ENCODE peak calls at places on chromosomes 12 and 14, in ten cellular contexts. R is A549, A is AG04450, G is nephron progenitor cell, B is left lung, H is fibroblast of lung, Z is activated B cell treated with CpG ODN at 0.5 μM for 24 hours, N is neural crest cell, E is psoas muscle, O is Caco-2. C is an unnamed sample.

GRCh38 chr14:54606631-54607133 is 39.8 kb downstream of the SAMD4A start:
- DNase-seq in Z (no peak), G (no peak), O (no peak), B (no peak), R (no peak), E (peak; percentile 72), H (peak; percentile 51), N (no peak), A (no peak), C (no peak)

GRCh38 chr12:7542046-7542445 is 38.5 kb upstream of the CD163 start:
- DNase-seq in A (no peak), N (no peak), O (no peak), B (no peak), Z (no peak), E (no peak), R (no peak), G (no peak), H (no peak), C (no peak)

GRCh38 chr14:77109656-77110055 is 11.6 kb downstream of the CIPC start:
- DNase-seq in G (no peak), H (no peak), O (no peak), A (no peak), Z (no peak), R (no peak), N (no peak), E (no peak), B (no peak), C (no peak)

GRCh38 chr12:52415870-52416750 is 10.0 kb upstream of the KRT82 start:
- DNase-seq in O (no peak), A (peak; percentile 21), G (no peak), R (no peak), H (peak; percentile 93), N (no peak), B (no peak), Z (no peak), E (no peak), C (no peak)

GRCh38 chr12:131607658-131608447 is 103.0 kb upstream of the SFSWAP start:
- DNase-seq in H (no peak), Z (no peak), N (no peak), O (no peak), R (no peak), G (no peak), B (no peak), E (no peak), A (no peak), C (no peak)

GRCh38 chr12:108047130-108047550 is 81.9 kb upstream of the WSCD2 start:
- DNase-seq in N (no peak), E (no peak), B (no peak), A (no peak), Z (no peak), G (no peak), R (no peak), H (no peak), O (no peak), C (no peak)

GRCh38 chr14:73991097-73991496 is 28.0 kb downstream of the ENTPD5 start:
- DNase-seq in E (no peak), N (no peak), B (no peak), Z (no peak), R (no peak), H (no peak), G (no peak), A (no peak), O (no peak), C (no peak)

GRCh38 chr12:34397591-34398365 is 375.5 kb downstream of the ALG10 start:
- DNase-seq in E (peak; percentile 20), A (no peak), H (no peak), O (peak; percentile 29), B (peak; percentile 56), G (no peak), N (no peak), R (no peak), Z (peak; percentile 7), C (peak; percentile 57)

GRCh38 chr14:75413013-75413412 is 14.8 kb upstream of the JDP2 start:
- DNase-seq in N (no peak), G (no peak), B (no peak), Z (no peak), A (no peak), E (no peak), O (no peak), R (no peak), H (no peak), C (no peak)

GRCh38 chr14:75406102-75406501 is 21.7 kb upstream of the JDP2 start:
- DNase-seq in R (no peak), O (no peak), A (no peak), G (no peak), N (no peak), B (no peak), H (no peak), E (no peak), Z (no peak), C (peak; percentile 23)

GRCh38 chr14:75404843-75405242 is 23.0 kb upstream of the JDP2 start:
- DNase-seq in Z (no peak), N (no peak), E (no peak), H (no peak), R (no peak), O (no peak), B (no peak), A (no peak), G (no peak), C (no peak)

GRCh38 chr14:75411194-75411552 is 16.6 kb upstream of the JDP2 start:
- DNase-seq in E (no peak), G (no peak), A (no peak), O (no peak), N (no peak), R (no peak), B (no peak), Z (no peak), H (no peak), C (no peak)

DNA sequence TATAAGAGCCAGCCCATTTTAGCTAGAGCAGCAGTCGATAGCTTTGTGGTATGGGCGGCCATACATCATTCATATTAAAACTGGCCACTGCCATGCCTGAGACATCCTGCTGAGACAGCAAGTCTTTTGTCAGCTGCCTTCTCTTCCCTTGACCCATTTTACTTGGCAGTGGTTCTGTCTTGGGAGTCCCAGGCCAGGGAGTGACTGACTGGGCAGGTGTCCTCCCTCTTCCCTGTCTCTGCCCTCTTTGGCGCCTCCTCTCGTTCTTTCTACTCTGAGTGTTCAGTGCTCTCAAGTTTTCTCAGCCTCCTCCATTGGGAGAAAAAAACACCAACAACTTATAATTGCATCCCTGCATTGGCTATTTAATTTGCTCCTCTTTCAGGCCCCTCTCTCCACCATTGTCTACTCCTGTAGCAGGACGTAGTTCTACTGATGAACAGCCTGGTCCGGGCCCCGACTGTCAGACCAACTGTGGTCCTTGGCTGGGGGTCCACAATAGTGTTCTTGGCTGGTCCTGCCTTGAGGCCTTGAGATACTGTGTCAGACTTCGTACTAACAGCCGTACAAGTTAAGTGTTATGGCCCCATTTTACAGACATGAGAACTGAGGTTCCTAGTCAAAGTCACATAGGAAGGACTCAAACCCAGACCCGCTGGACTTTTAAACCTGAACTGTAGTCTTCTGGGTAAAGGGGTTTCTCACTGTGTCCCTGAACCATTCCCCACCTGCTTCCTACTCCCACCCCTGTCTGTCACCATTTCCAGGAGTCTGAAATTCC is 18.2 kb upstream of the JDP2 start:
- DNase-seq in A (no peak), O (no peak), H (no peak), N (no peak), R (no peak), Z (no peak), G (no peak), B (no peak), E (peak; percentile 86), C (peak; percentile 53)
- TF ChIP-seq CTCF in A (no peak), O (no peak), H (no peak), N (no peak), R (no peak), Z (no peak), G (no peak), B (no peak), E (peak; percentile 35), C (no peak)

DNA sequence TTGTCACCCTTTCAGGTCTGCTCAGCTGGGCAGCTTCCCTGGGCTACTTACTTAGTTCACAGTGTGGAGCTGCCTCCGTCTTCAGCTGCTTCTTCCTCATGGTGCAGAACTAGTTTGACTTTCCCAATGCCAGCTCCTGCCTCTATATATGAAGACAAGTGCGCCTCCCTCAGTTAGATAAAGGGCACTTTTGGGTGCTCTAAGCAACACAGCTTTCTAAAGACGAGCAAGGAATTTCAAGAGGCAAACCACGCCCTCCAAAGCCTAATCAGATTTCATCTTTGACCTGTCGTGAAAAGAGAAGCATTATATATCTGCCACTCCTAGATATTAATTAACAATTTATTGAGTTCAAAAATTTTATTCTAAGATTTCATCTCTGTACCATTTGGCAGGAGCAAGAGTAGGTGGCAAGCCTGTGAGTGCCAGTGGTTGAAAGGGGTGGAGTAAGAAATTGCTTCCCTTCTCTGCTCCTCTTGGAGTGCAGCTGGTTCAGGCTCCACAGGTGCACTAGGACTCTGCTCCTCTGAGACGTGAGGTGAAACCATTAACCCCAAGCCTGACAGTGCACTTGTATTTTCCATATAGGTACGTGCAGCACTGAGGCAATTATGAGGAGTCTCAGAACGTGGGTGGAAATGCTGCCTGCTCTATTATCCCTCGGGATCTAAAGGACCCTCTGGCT is 2.1 kb upstream of the SLC11A2 start:
- DNase-seq in N (peak; percentile 7), H (peak; percentile 61), A (no peak), Z (no peak), G (no peak), B (no peak), O (peak; percentile 84), E (no peak), R (peak; percentile 36), C (no peak)
- TF ChIP-seq CTCF in N (peak; percentile 57), H (no peak), A (peak; percentile 39), Z (no peak), G (no peak), B (peak; percentile 45), O (peak; percentile 53), E (no peak), R (peak; percentile 54), C (peak; percentile 42)

GRCh38 chr12:128513831-128514230 is 246.9 kb downstream of the TMEM132C start:
- DNase-seq in R (no peak), A (no peak), O (no peak), H (no peak), E (no peak), Z (no peak), B (no peak), N (no peak), G (no peak), C (no peak)
- TF ChIP-seq CTCF in R (no peak), A (no peak), O (no peak), H (no peak), E (no peak), Z (no peak), B (no peak), N (no peak), G (no peak), C (no peak)

DNA sequence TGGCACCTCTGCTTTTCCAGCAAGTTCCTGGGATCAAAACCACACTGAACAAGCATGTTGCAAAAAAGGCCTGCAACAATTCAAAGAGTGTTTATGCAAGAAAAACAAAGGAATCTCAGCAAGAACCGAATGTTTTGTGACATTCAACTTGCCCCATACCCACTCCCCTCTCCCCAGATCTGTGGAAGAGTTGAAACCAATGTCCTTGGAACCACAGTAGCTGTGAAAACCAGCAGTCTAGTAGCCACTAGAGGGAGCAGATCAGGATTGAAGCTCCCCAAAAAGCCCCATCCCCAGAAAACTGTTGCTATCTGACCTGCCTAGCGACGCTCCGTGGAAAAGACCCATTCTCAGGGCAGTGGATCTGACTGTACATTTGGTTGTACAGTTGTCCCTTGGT is 27.1 kb downstream of the PRKAB1 start:
- DNase-seq in O (no peak), E (no peak), Z (no peak), G (no peak), H (peak; percentile 15), B (no peak), N (no peak), R (peak; percentile 21), A (no peak), C (no peak)
- TF ChIP-seq CTCF in O (peak; percentile 42), E (peak; percentile 21), Z (no peak), G (peak; percentile 33), H (peak; percentile 44), B (no peak), N (peak; percentile 51), R (peak; percentile 50), A (peak; percentile 66), C (peak; percentile 58)

GRCh38 chr14:31787377-31787776 is 226.2 kb downstream of the NUBPL start:
- DNase-seq in Z (no peak), G (no peak), R (peak; percentile 9), A (no peak), O (no peak), E (no peak), N (no peak), B (no peak), H (peak; percentile 10), C (no peak)
- TF ChIP-seq CTCF in Z (no peak), G (no peak), R (peak; percentile 13), A (peak; percentile 25), O (no peak), E (peak; percentile 10), N (peak; percentile 22), B (no peak), H (no peak), C (no peak)

C was measured in osteocyte.